ENCODE peak calls at places on chromosomes 5 and 9, in nine cellular contexts. W is tibial nerve; H is NCI-H1417; M is epithelial cell of proximal tubule; Q is T-helper 9 cell; F is GDM1; T is IMR-90; R is activated T-cell treated with anti-CD3 and anti-CD28 coated beads, Interleukin-2, amount 50 U/mL, for 48 hours; X is stimulated activated CD8-positive, alpha-beta memory T cell treated with anti-CD3 and anti-CD28 coated beads, Interleukin-15, amount 100 ng/mL, for 1 hour. E is an unnamed sample.

GRCh38 chr9:105633373-105633772 is 28.9 kb upstream of the TAL2 start:
- DNase-seq in W (no peak), H (no peak), M (no peak), Q (no peak), F (no peak), T (no peak), R (no peak), X (no peak), E (no peak)

GRCh38 chr5:40027395-40027794 is 602.6 kb upstream of the DAB2 start:
- DNase-seq in W (no peak), H (no peak), M (peak; percentile 18), Q (no peak), F (no peak), T (no peak), R (no peak), X (no peak), E (no peak)

GRCh38 chr9:69063839-69064238 is 28.3 kb downstream of the FXN start:
- DNase-seq in W (no peak), H (no peak), M (no peak), Q (no peak), F (no peak), T (no peak), R (no peak), X (no peak), E (no peak)

GRCh38 chr5:79193643-79194042 is 42.3 kb upstream of the JMY start:
- DNase-seq in W (no peak), H (no peak), M (peak; percentile 20), Q (no peak), F (no peak), T (peak; percentile 16), R (no peak), X (no peak), E (no peak)

GRCh38 chr5:171574374-171574773 is 154.9 kb downstream of the FGF18 start:
- DNase-seq in W (no peak), H (no peak), M (no peak), Q (no peak), F (no peak), T (no peak), R (no peak), X (no peak), E (no peak)

GRCh38 chr5:97998946-97999345 is 774.5 kb upstream of the RGMB start:
- DNase-seq in W (no peak), H (no peak), M (no peak), Q (no peak), F (no peak), T (peak; percentile 47), R (no peak), X (no peak), E (no peak)

GRCh38 chr5:35924122-35924949 is 14.1 kb downstream of the CAPSL start:
- DNase-seq in W (no peak), H (no peak), M (no peak), Q (no peak), F (no peak), T (peak; percentile 85), R (peak; percentile 33), X (no peak), E (no peak)

GRCh38 chr5:171483453-171484177 is 64.2 kb downstream of the FGF18 start:
- DNase-seq in W (peak; percentile 68), H (no peak), M (no peak), Q (no peak), F (no peak), T (peak; percentile 86), R (no peak), X (no peak), E (no peak)

GRCh38 chr5:6785861-6786180 is 72.6 kb downstream of the TENT4A start:
- DNase-seq in W (no peak), H (no peak), M (no peak), Q (no peak), F (no peak), T (no peak), R (no peak), X (no peak), E (no peak)

GRCh38 chr9:133729646-133730281 is 8.4 kb downstream of the SARDH start:
- DNase-seq in W (no peak), H (no peak), M (no peak), Q (no peak), F (no peak), T (no peak), R (peak; percentile 12), X (no peak), E (no peak)

GRCh38 chr5:34900660-34901059 is 14.6 kb downstream of the RAD1 start:
- DNase-seq in W (no peak), H (no peak), M (no peak), Q (no peak), F (no peak), T (no peak), R (no peak), X (no peak), E (no peak)

GRCh38 chr5:9063615-9064245 is 482.1 kb downstream of the SEMA5A start:
- DNase-seq in W (no peak), H (no peak), M (no peak), Q (no peak), F (no peak), T (peak; percentile 30), R (no peak), X (no peak), E (no peak)